ENCODE peak calls at places on chromosome 9, in ten cellular contexts. Y is K562, E is stomach, V is HepG2, J is SK-N-SH, F is A549, A is tibial nerve, Q is ovary, D is GM12878, O is sigmoid colon. R is an unnamed sample.
A peak's percentile ranks its signal among the peaks of the same experiment; 100 is the strongest.

GRCh38 chr9:134027561-134027960 is 2.3 kb downstream of the BRD3OS start:
- DNase-seq in Y (no peak), E (no peak), V (no peak), J (peak; percentile 31), F (no peak), A (no peak), Q (no peak), D (no peak), O (no peak), R (no peak)

GRCh38 chr9:75184471-75184870 is 96.2 kb downstream of the OSTF1 start:
- DNase-seq in Y (no peak), E (no peak), V (no peak), J (no peak), F (no peak), A (no peak), Q (no peak), D (no peak), O (no peak), R (no peak)

GRCh38 chr9:130433168-130433946 is 11.4 kb upstream of the ASS1 start:
- DNase-seq in Y (no peak), E (no peak), V (no peak), J (peak; percentile 92), F (peak; percentile 68), A (no peak), Q (peak; percentile 38), D (no peak), O (no peak), R (no peak)

GRCh38 chr9:83266618-83267543 is 203.9 kb upstream of the RASEF start:
- DNase-seq in Y (no peak), E (no peak), V (peak; percentile 78), J (no peak), F (no peak), A (no peak), Q (peak; percentile 32), D (no peak), O (no peak), R (no peak)

GRCh38 chr9:78235296-78235770 is 542 bp upstream of the CEP78 start:
- DNase-seq in Y (no peak), E (no peak), V (no peak), J (peak; percentile 17), F (no peak), A (no peak), Q (no peak), D (no peak), O (no peak), R (no peak)

GRCh38 chr9:96644137-96644536 is 11.0 kb downstream of the PRXL2C start:
- DNase-seq in Y (no peak), E (no peak), V (peak; percentile 92), J (no peak), F (peak; percentile 37), A (no peak), Q (no peak), D (no peak), O (no peak), R (no peak)

GRCh38 chr9:1474259-1474658 is 424.1 kb downstream of the DMRT2 start:
- DNase-seq in Y (no peak), E (no peak), V (no peak), J (no peak), F (no peak), A (no peak), Q (no peak), D (no peak), O (no peak), R (no peak)

GRCh38 chr9:91954841-91955471 is 4.9 kb upstream of the ROR2 start:
- DNase-seq in Y (peak; percentile 54), E (peak; percentile 71), V (peak; percentile 33), J (peak; percentile 68), F (peak; percentile 69), A (peak; percentile 30), Q (peak; percentile 61), D (no peak), O (peak; percentile 81), R (peak; percentile 69)

GRCh38 chr9:99118782-99119466 is 14.0 kb downstream of the TGFBR1 start:
- DNase-seq in Y (no peak), E (no peak), V (no peak), J (no peak), F (no peak), A (no peak), Q (no peak), D (peak; percentile 76), O (no peak), R (peak; percentile 33)

GRCh38 chr9:99121604-99122003 is 16.7 kb downstream of the TGFBR1 start:
- DNase-seq in Y (no peak), E (no peak), V (no peak), J (no peak), F (no peak), A (no peak), Q (no peak), D (no peak), O (no peak), R (no peak)

GRCh38 chr9:99124534-99124933 is 19.6 kb downstream of the TGFBR1 start:
- DNase-seq in Y (no peak), E (no peak), V (no peak), J (no peak), F (no peak), A (no peak), Q (no peak), D (no peak), O (no peak), R (no peak)

GRCh38 chr9:99115947-99116543 is 11.1 kb downstream of the TGFBR1 start:
- DNase-seq in Y (no peak), E (no peak), V (no peak), J (no peak), F (no peak), A (no peak), Q (no peak), D (no peak), O (no peak), R (no peak)

DNA sequence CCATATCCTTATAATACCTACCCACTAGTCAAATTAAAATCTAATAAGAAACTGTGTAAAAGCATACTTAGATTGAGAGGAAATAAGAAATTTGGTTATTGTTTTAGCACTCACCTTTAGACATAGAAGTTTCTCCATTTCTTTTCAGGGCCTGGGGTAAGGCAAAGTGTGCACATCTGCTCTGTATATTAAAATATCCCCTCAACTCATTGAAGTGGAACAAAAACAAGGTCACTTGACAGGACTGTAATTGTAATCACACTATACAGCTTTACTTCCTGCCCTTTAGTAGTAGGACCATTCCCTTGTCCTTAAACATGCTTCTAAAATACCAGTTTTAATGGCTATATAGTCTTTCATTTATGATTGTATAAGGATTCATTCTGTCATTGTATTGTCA is 15.3 kb downstream of the TGFBR1 start:
- DNase-seq in Y (no peak), E (no peak), V (no peak), J (no peak), F (no peak), A (no peak), Q (no peak), D (no peak), O (no peak), R (no peak)
- TF ChIP-seq EP300 in Y (no peak), E (no peak), V (no peak), J (no peak), F (no peak), A (no peak), Q (no peak), D (no peak), O (no peak), R (no peak)

DNA sequence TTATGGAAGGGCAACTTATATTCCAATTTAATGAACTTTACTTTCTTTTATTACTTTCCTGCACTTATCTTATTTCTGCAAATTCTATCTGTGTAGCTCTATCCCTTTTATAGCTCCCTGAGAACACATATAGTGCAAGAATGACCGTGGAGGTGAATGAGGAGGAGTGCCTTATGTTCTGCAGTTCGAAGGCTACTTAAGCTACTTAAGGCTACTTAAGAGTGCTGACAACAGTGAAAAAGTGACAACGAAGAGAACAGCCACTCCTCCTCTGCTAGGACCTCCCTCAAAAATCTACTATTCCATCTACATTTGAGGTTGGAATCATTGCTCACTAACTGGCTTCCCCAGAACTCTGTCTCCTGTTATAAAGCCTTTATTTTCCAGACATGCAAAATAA is 1365.7 kb upstream of the C9orf72 start:
- DNase-seq in Y (no peak), E (no peak), V (no peak), J (no peak), F (no peak), A (no peak), Q (no peak), D (no peak), O (no peak), R (no peak)
- TF ChIP-seq EP300 in Y (no peak), E (no peak), V (no peak), J (no peak), F (no peak), A (no peak), Q (no peak), D (no peak), O (no peak), R (no peak)

DNA sequence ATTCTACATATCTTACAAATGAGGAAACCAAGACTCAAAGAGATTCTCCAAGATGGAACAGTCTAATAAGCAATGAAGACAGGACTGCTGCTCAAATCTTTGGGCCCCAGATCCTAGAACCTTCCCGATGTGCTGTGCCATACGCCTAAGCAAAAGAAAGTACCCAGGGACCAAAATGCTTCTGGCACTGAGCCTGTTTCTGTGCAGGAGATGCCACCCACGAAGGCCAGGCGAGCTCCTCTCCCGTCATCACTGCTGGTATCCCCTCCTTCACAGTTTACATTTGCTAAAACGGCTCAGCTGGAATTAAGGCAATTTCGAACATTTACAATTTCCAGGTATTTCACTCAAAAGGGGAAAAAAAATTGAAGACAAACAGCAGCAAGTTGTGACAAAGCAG is 277.5 kb downstream of the DENND1A start:
- DNase-seq in Y (no peak), E (no peak), V (no peak), J (no peak), F (no peak), A (no peak), Q (no peak), D (no peak), O (no peak), R (no peak)
- TF ChIP-seq EP300 in Y (no peak), E (no peak), V (no peak), J (no peak), F (no peak), A (no peak), Q (no peak), D (no peak), O (no peak), R (no peak)

GRCh38 chr9:76458903-76459690 is at the start of gene GCNT1:
- DNase-seq in Y (peak; percentile 89), E (peak; percentile 96), V (peak; percentile 71), J (peak; percentile 52), F (peak; percentile 87), A (peak; percentile 64), Q (peak; percentile 45), D (peak; percentile 40), O (peak; percentile 85), R (peak; percentile 97)

GRCh38 chr9:76459691-76460635 is 981 bp downstream of the GCNT1 start:
- DNase-seq in Y (peak; percentile 21), E (peak; percentile 58), V (peak; percentile 13), J (peak; percentile 21), F (peak; percentile 29), A (no peak), Q (no peak), D (no peak), O (no peak), R (peak; percentile 59)

GRCh38 chr9:76452839-76453238 is 6.1 kb upstream of the GCNT1 start:
- DNase-seq in Y (no peak), E (no peak), V (no peak), J (no peak), F (no peak), A (no peak), Q (no peak), D (no peak), O (no peak), R (no peak)

GRCh38 chr9:76453785-76454184 is 5.2 kb upstream of the GCNT1 start:
- DNase-seq in Y (no peak), E (no peak), V (no peak), J (no peak), F (no peak), A (no peak), Q (no peak), D (no peak), O (no peak), R (no peak)

DNA sequence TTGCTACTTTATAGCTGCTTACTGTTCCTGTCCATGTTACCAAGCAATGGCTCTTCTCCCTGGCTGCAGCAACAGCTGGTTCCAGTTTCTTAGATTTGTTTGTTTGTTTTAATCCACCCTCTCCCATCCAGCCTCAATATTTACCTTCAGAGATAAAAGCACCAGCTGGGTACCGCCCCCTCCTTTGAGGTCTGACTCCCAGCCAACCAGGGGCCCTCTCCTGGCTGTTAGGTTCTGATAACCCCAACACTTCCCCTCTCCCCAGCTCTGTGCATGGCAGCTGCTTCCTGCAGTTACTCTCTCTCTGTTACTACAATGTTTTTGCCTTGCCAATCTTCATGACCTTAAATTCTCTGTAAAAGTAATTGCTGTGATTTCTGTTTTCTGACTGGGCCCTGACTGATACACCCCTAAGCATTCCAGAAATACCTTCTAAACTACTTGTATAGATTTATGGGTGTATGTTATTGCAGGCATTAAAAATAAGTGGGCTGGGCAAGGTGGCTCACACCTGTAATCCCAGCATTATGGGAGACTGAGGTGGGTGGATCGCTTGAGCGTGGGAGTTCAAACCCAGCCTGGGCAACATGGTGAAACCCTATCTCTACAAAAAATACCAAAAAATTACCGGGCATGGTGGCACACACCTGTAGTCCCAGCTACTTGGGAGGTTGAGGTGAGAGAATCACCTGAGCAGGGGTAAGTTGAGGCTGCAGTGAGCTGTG is 2.6 kb upstream of the GCNT1 start:
- DNase-seq in Y (peak; percentile 25), E (peak; percentile 86), V (peak; percentile 89), J (no peak), F (peak; percentile 38), A (no peak), Q (no peak), D (no peak), O (no peak), R (peak; percentile 75)
- TF ChIP-seq EP300 in Y (peak; percentile 79), E (no peak), V (peak; percentile 71), J (no peak), F (no peak), A (no peak), Q (no peak), D (no peak), O (no peak), R (peak; percentile 3)

R was measured in transverse colon.